ENCODE peak calls at places on chromosomes 5 and 9, in eight cellular contexts. Y is gastrocnemius medialis; L is effector memory CD4-positive, alpha-beta T cell; D is endodermal cell; R is CD4-positive, alpha-beta memory T cell; W is cardiac muscle cell; J is pancreas; X is heart left ventricle. I is an unnamed sample. For H3K4me1, the result is how much of the 10 kb centered on the place peaks cover.

GRCh38 chr5:150511641-150512367 is 3.9 kb downstream of the NDST1 start:
- DNase-seq in R (no peak), X (peak), Y (no peak), D (peak), W (peak), L (no peak), J (no peak), I (no peak)

GRCh38 chr5:139650031-139650688 is 2.0 kb downstream of the CXXC5 start:
- DNase-seq in Y (no peak), L (no peak), J (peak), W (peak), R (no peak), D (peak), X (peak), I (no peak)

GRCh38 chr9:117411547-117411946 is 3.3 kb downstream of the ASTN2 start:
- DNase-seq in J (peak), D (peak), L (no peak), Y (no peak), W (peak), X (no peak), R (no peak), I (no peak)

GRCh38 chr5:87127956-87128687 is 139.6 kb upstream of the RASA1 start:
- DNase-seq in R (peak), D (no peak), X (no peak), J (no peak), Y (no peak), W (no peak), L (no peak), I (no peak)

GRCh38 chr5:125390316-125390715 is 643.9 kb upstream of the ZNF608 start:
- DNase-seq in Y (no peak), X (no peak), L (no peak), D (no peak), J (no peak), W (no peak), R (no peak), I (no peak)

GRCh38 chr9:85248514-85249312 is 493.0 kb downstream of the AGTPBP1 start:
- DNase-seq in X (no peak), Y (no peak), J (no peak), R (no peak), L (no peak), W (peak), D (peak), I (no peak)

GRCh38 chr5:151081426-151082273 is 816 bp upstream of the TNIP1 start:
- DNase-seq in Y (no peak), J (no peak), L (no peak), R (no peak), W (peak), X (no peak), D (no peak), I (no peak)

GRCh38 chr9:100104314-100104713 is 5.3 kb downstream of the INVS start:
- DNase-seq in J (no peak), X (no peak), D (no peak), W (no peak), R (no peak), Y (no peak), L (no peak), I (no peak)

GRCh38 chr5:172477466-172477865 is 23.1 kb upstream of the SH3PXD2B start:
- DNase-seq in J (no peak), L (no peak), W (no peak), D (no peak), Y (no peak), X (no peak), R (no peak), I (no peak)

GRCh38 chr5:159833846-159834245 is 82.4 kb upstream of the ADRA1B start:
- DNase-seq in X (no peak), J (no peak), L (no peak), W (no peak), R (no peak), Y (no peak), D (no peak), I (no peak)

GRCh38 chr9:134945509-134946275 is 28.0 kb upstream of the FCN1 start:
- DNase-seq in Y (no peak), R (no peak), X (no peak), W (no peak), J (no peak), D (no peak), L (no peak), I (no peak)

GRCh38 chr5:80216753-80217596 is 38.9 kb downstream of the SERINC5 start:
- DNase-seq in L (no peak), R (no peak), D (no peak), Y (peak), X (peak), W (peak), J (peak), I (peak)

GRCh38 chr5:170076211-170076610 is 29.5 kb upstream of the FOXI1 start:
- DNase-seq in Y (no peak), D (peak), R (no peak), L (no peak), W (no peak), J (no peak), X (no peak), I (no peak)

GRCh38 chr5:67921004-67921601 is 294.5 kb upstream of the PIK3R1 start:
- DNase-seq in L (no peak), R (no peak), Y (no peak), W (no peak), D (no peak), J (no peak), X (no peak), I (no peak)

GRCh38 chr9:27865031-27865438 is 291.8 kb upstream of the C9orf72 start:
- DNase-seq in X (no peak), R (no peak), D (no peak), Y (no peak), W (no peak), J (no peak), L (no peak), I (no peak)

GRCh38 chr9:133717113-133718031 is 20.8 kb downstream of the SARDH start:
- DNase-seq in L (no peak), R (no peak), W (no peak), J (peak), Y (no peak), X (no peak), D (no peak), I (no peak)

GRCh38 chr9:125431741-125432271 is 170.2 kb downstream of the GAPVD1 start:
- DNase-seq in R (no peak), J (peak), D (no peak), L (no peak), Y (no peak), X (no peak), W (peak), I (no peak)

GRCh38 chr5:125059255-125060050 is 313.0 kb upstream of the ZNF608 start:
- DNase-seq in Y (no peak), W (no peak), L (no peak), R (no peak), X (no peak), D (no peak), J (no peak), I (no peak)

GRCh38 chr5:157108961-157109360 is at the start of gene HAVCR2:
- DNase-seq in J (no peak), L (no peak), Y (peak), R (peak), D (no peak), X (no peak), W (no peak), I (no peak)

GRCh38 chr5:10501554-10502075 is 59.9 kb downstream of the ROPN1L start:
- DNase-seq in W (no peak), J (no peak), X (no peak), D (no peak), R (no peak), Y (no peak), L (no peak), I (no peak)

GRCh38 chr5:145834554-145834916 is 607 bp downstream of the PRELID2 start:
- DNase-seq in X (no peak), R (no peak), D (no peak), L (no peak), Y (no peak), W (no peak), J (no peak), I (no peak)

GRCh38 chr9:16870606-16871357 is at the start of gene BNC2:
- DNase-seq in L (no peak), X (peak), D (peak), W (peak), J (peak), Y (no peak), R (no peak), I (peak)

GRCh38 chr5:147554285-147554817 is 44.5 kb upstream of the DPYSL3 start:
- DNase-seq in W (no peak), D (no peak), Y (no peak), X (no peak), R (no peak), L (no peak), J (no peak), I (no peak)

GRCh38 chr9:114507726-114508125 is 2.5 kb upstream of the WHRN start:
- DNase-seq in W (peak), Y (no peak), L (no peak), J (no peak), X (no peak), R (peak), D (no peak), I (no peak)

GRCh38 chr9:130186839-130187522 is 14.8 kb downstream of the NCS1 start:
- DNase-seq in Y (no peak), L (no peak), X (peak), D (peak), J (peak), R (no peak), W (peak), I (no peak)

GRCh38 chr5:109825450-109825849 is 135.7 kb downstream of the MAN2A1 start:
- DNase-seq in W (no peak), R (no peak), Y (no peak), J (no peak), L (no peak), D (no peak), X (no peak), I (no peak)

GRCh38 chr5:149411738-149412519 is 32.8 kb upstream of the IL17B start:
- DNase-seq in D (no peak), J (no peak), X (no peak), L (no peak), Y (no peak), R (no peak), W (no peak), I (no peak)

GRCh38 chr5:149412783-149413476 is 33.8 kb upstream of the IL17B start:
- DNase-seq in L (no peak), J (no peak), Y (no peak), W (no peak), D (no peak), X (peak), R (no peak), I (no peak)

GRCh38 chr5:149414405-149415244 is 35.5 kb upstream of the IL17B start:
- DNase-seq in D (no peak), J (no peak), L (no peak), W (no peak), X (peak), Y (no peak), R (no peak), I (no peak)

GRCh38 chr5:149415245-149415967 is 36.3 kb upstream of the IL17B start:
- DNase-seq in R (no peak), L (no peak), X (no peak), Y (no peak), W (no peak), J (no peak), D (no peak), I (no peak)

GRCh38 chr5:149413477-149414210 is 34.6 kb upstream of the IL17B start:
- DNase-seq in Y (no peak), D (no peak), J (no peak), X (no peak), L (no peak), R (no peak), W (no peak), I (no peak)
- H3K4me1 ChIP-seq in Y (under half), D (under half), J (under half), X (under half), L (under half), R (under half), W (half or more), I (half or more)

GRCh38 chr9:115671911-115672310 is 481.7 kb upstream of the PAPPA start:
- DNase-seq in D (no peak), W (no peak), J (no peak), L (no peak), R (no peak), Y (no peak), X (no peak), I (no peak)

GRCh38 chr9:115672477-115673316 is 480.9 kb upstream of the PAPPA start:
- DNase-seq in J (no peak), D (peak), L (no peak), X (peak), Y (no peak), W (no peak), R (no peak), I (no peak)

GRCh38 chr9:115671236-115671770 is 482.3 kb upstream of the PAPPA start:
- DNase-seq in L (no peak), D (no peak), J (no peak), W (no peak), Y (no peak), X (no peak), R (no peak), I (no peak)

GRCh38 chr9:115673599-115673998 is 480.0 kb upstream of the PAPPA start:
- DNase-seq in D (no peak), X (peak), J (no peak), R (no peak), L (no peak), W (no peak), Y (no peak), I (no peak)

GRCh38 chr9:115668506-115668905 is 485.1 kb upstream of the PAPPA start:
- DNase-seq in J (no peak), W (no peak), R (no peak), X (no peak), L (no peak), D (no peak), Y (no peak), I (no peak)
- H3K4me1 ChIP-seq in J (under half), W (under half), R (under half), X (under half), L (under half), D (under half), Y (under half), I (under half)

GRCh38 chr9:89887286-89887685 is 282.5 kb downstream of the GADD45G start:
- DNase-seq in D (peak), J (no peak), L (no peak), Y (no peak), R (no peak), W (no peak), X (peak), I (no peak)
- H3K4me1 ChIP-seq in D (under half), J (under half), L (under half), Y (under half), R (under half), W (under half), X (under half), I (under half)

DNA sequence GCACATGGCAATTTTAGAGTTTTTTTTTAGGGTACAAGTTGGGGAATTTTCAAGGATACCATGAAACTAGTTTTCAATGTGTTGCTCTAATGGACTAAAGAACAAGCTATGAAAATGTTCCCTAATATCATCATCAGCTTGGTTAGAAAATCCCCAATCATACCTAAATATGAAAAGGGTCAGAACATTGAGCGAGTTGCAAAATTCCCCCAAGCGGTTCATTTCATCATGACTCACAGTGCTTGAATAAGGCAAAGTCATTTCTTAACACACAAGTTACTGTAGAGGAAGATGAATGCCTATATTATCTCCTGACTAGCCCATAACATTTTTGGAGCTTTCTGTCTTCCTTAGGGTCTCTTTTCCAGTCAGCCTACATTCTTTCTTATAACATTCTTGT is 62.7 kb downstream of the ST8SIA4 start:
- DNase-seq in R (no peak), L (no peak), Y (no peak), J (no peak), D (no peak), W (no peak), X (no peak), I (no peak)
- H3K4me1 ChIP-seq in R (half or more), L (under half), Y (under half), J (under half), D (under half), W (under half), X (under half), I (under half)

GRCh38 chr5:173643964-173644363 is 27.5 kb upstream of the BOD1 start:
- DNase-seq in W (peak), J (no peak), R (no peak), D (peak), X (no peak), L (no peak), Y (no peak), I (no peak)

GRCh38 chr5:173640166-173640804 is 23.8 kb upstream of the BOD1 start:
- DNase-seq in D (peak), Y (no peak), J (no peak), W (no peak), X (no peak), R (no peak), L (no peak), I (no peak)

GRCh38 chr5:173642895-173643481 is 26.5 kb upstream of the BOD1 start:
- DNase-seq in D (peak), W (no peak), R (no peak), J (no peak), Y (no peak), X (no peak), L (no peak), I (no peak)

GRCh38 chr5:173641171-173641570 is 24.7 kb upstream of the BOD1 start:
- DNase-seq in Y (no peak), L (no peak), R (no peak), X (no peak), W (no peak), D (peak), J (no peak), I (no peak)

DNA sequence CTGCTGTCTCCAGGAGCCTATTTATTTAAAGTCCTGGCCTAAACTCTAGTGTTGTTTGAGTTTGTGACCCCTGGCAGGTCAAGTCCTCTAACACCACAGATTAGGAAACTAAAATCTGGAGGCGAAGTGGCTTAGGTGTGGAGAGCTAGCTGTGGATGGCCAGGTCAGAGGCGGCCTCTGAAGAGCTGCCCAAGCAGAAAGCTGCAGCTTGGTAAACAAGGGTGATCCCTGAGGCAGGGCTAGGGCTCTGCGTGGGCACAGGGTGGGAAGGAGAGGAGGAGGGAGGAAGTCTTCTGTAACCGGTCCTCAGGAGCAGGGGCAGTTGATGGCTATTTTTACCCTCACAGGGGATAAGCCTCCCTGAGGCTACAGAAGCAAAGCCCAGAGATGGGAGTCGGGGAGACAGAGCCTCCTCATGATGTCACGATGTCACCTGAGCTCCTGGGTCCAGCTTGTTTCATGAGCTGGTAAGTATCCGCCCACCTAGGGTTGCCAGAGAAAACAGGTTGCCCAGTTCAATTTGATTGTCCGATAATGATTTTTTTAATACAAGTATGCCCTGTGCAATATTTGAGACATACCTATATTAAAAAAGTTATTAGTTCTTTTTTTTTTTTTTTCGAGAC is 25.9 kb upstream of the BOD1 start:
- DNase-seq in Y (no peak), W (no peak), X (no peak), R (no peak), D (peak), L (no peak), J (no peak), I (no peak)
- H3K4me1 ChIP-seq in Y (under half), W (under half), X (under half), R (under half), D (under half), L (under half), J (under half), I (under half)

GRCh38 chr9:132182609-132183073 is 20.8 kb downstream of the NTNG2 start:
- DNase-seq in Y (no peak), W (peak), J (no peak), R (no peak), D (peak), X (no peak), L (no peak), I (no peak)

GRCh38 chr9:132181796-132182521 is 20.1 kb downstream of the NTNG2 start:
- DNase-seq in L (no peak), R (no peak), J (no peak), X (peak), Y (no peak), W (no peak), D (peak), I (peak)

GRCh38 chr9:132185164-132186009 is 23.5 kb downstream of the NTNG2 start:
- DNase-seq in W (no peak), X (no peak), J (no peak), R (no peak), L (no peak), D (peak), Y (no peak), I (no peak)

GRCh38 chr9:132183715-132184114 is 21.9 kb downstream of the NTNG2 start:
- DNase-seq in L (no peak), X (no peak), R (no peak), W (no peak), D (peak), Y (no peak), J (no peak), I (no peak)

GRCh38 chr9:132183134-132183533 is 21.3 kb downstream of the NTNG2 start:
- DNase-seq in D (peak), J (no peak), L (no peak), W (peak), X (peak), Y (no peak), R (no peak), I (no peak)
- H3K4me1 ChIP-seq in D (under half), J (under half), L (under half), W (under half), X (under half), Y (under half), R (under half), I (under half)

DNA sequence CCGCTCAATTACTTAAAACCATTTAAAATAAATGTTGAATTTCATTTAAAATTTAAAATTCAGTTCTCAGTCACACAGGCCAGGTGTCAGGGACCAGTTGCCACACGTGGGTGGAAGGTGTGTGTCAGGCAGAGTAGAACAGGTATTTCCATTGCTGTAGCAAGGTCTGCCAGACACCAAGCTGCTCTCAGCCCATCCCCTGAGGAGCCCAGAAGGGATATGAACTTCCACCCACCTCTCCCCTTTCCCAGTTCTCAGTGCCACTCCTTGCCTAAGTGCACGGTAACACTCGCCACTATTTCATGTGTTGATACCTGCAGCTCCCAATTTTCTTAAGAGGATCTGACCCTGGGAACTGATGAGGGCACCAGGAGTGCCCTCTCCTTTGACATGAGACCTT is 12.7 kb downstream of the SYK start:
- DNase-seq in D (no peak), J (no peak), X (no peak), R (no peak), W (no peak), Y (no peak), L (no peak), I (no peak)
- H3K4me1 ChIP-seq in D (under half), J (under half), X (under half), R (under half), W (under half), Y (under half), L (under half), I (under half)